ENCODE peak calls at places on chromosomes 2 and 18, in five cellular contexts. E is HFF-Myc, C is H9, O is HL-60, V is cardiac muscle cell. S is an unnamed sample.

GRCh38 chr18:59959079-59959478 is 59.3 kb downstream of the PMAIP1 start:
- DNase-seq in E (no peak), C (no peak), O (no peak), V (no peak), S (no peak)

GRCh38 chr2:178484245-178485041 is 4.2 kb downstream of the PLEKHA3 start:
- DNase-seq in E (no peak), C (no peak), O (no peak), V (peak; percentile 27), S (no peak)

GRCh38 chr2:15733867-15734765 is 142.4 kb downstream of the DDX1 start:
- DNase-seq in E (no peak), C (no peak), O (no peak), V (peak; percentile 61), S (no peak)

GRCh38 chr2:135662088-135662487 is 79.6 kb upstream of the UBXN4 start:
- DNase-seq in E (no peak), C (no peak), O (no peak), V (peak; percentile 33), S (no peak)

GRCh38 chr2:203532957-203533695 is 2.0 kb downstream of the RAPH1 start:
- DNase-seq in E (no peak), C (no peak), O (no peak), V (peak; percentile 71), S (no peak)

GRCh38 chr2:239689985-239690384 is 289.2 kb upstream of the HDAC4 start:
- DNase-seq in E (no peak), C (no peak), O (no peak), V (no peak), S (no peak)

GRCh38 chr2:37232131-37232933 is 874 bp downstream of the NDUFAF7 start:
- DNase-seq in E (no peak), C (no peak), O (peak; percentile 7), V (peak; percentile 15), S (no peak)

GRCh38 chr18:11850821-11851155 is 425 bp upstream of the CHMP1B start:
- DNase-seq in E (no peak), C (no peak), O (no peak), V (peak; percentile 83), S (no peak)

GRCh38 chr2:196718796-196719564 is 79.5 kb downstream of the CCDC150 start:
- DNase-seq in E (peak; percentile 48), C (peak; percentile 53), O (peak; percentile 50), V (peak; percentile 69), S (no peak)

GRCh38 chr18:77108001-77108692 is 24.4 kb downstream of the MBP start:
- DNase-seq in E (no peak), C (no peak), O (peak; percentile 45), V (peak; percentile 90), S (no peak)

GRCh38 chr18:3223356-3223755 is 3.6 kb upstream of the MYOM1 start:
- DNase-seq in E (no peak), C (no peak), O (no peak), V (no peak), S (no peak)

DNA sequence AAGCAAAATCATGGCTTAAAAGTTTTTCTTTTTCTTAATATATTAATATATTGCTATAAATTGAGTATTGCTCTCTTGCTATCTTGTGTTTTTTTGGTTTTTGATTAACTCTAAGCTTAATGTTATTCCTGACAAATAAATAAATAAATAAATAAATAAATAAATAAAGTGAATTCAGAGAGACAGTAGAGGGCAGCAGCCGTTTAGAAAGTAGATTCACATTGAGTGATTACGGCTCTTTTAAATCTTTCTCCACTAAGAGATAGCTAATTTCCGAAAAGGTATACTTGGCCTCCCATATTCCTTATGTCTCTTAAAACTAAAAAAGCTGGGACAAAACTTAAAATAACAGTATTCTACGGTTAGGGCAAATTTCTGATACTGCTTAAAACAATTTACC is 34.3 kb downstream of the MSH2 start:
- DNase-seq in E (peak; percentile 14), C (no peak), O (no peak), V (peak; percentile 65), S (peak; percentile 24)
- TF ChIP-seq CTCF in E (no peak), C (peak; percentile 52), O (no peak), V (peak; percentile 36), S (no peak)

GRCh38 chr2:21367421-21367820 is 243.7 kb downstream of the TDRD15 start:
- DNase-seq in E (no peak), C (peak; percentile 39), O (no peak), V (no peak), S (no peak)

GRCh38 chr2:21371499-21372003 is 247.8 kb downstream of the TDRD15 start:
- DNase-seq in E (no peak), C (no peak), O (no peak), V (no peak), S (no peak)

GRCh38 chr2:21369787-21370186 is 246.0 kb downstream of the TDRD15 start:
- DNase-seq in E (no peak), C (no peak), O (no peak), V (no peak), S (no peak)

DNA sequence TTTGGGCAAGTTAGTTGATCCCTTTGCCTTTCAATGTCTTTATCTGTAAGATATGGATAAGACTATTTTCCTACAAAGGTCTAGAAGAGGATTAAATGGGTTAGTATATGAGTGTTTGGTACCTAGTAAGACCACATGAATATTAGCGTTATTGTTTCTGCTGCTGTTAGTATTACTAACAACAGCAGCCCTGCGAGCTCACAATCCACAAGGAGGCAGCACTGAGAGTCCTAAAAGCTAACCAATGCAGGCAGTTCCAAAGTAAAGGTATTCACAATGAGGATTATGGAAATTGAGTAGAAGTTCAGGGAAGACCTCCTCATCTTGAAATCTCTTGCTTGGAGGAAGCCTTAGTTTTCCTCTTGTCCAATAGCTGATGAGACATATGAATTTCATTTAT is 248.9 kb downstream of the TDRD15 start:
- DNase-seq in E (no peak), C (peak; percentile 53), O (peak; percentile 3), V (no peak), S (no peak)
- TF ChIP-seq CTCF in E (peak; percentile 6), C (peak; percentile 81), O (peak; percentile 47), V (no peak), S (peak; percentile 26)

GRCh38 chr18:43420950-43421349 is 143.7 kb upstream of the SYT4 start:
- DNase-seq in E (no peak), C (peak; percentile 28), O (no peak), V (no peak), S (no peak)
- TF ChIP-seq CTCF in E (no peak), C (peak; percentile 81), O (peak; percentile 3), V (no peak), S (no peak)

DNA sequence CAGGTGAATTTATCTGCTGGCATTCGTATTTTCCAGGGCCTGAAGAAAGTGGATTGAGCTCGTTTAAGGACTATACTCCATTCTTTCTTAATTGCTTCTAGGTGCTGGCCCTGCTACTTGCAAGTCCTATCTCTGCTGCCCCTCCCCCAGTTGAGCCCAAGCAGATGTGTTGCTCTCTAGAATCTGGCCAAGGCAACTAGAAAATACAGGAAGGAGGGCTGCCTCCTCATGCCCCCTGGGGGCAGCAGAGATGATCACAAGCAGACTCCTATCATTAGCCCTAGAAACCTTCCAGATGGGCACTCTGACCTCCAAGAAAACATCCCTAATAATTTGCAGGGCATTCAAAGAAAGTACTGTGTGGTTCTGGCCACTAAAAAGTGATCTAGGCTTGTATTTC is 72.5 kb upstream of the CYP26B1 start:
- DNase-seq in E (no peak), C (peak; percentile 86), O (no peak), V (peak; percentile 41), S (no peak)
- TF ChIP-seq CTCF in E (peak; percentile 51), C (peak; percentile 68), O (no peak), V (peak; percentile 22), S (no peak)

DNA sequence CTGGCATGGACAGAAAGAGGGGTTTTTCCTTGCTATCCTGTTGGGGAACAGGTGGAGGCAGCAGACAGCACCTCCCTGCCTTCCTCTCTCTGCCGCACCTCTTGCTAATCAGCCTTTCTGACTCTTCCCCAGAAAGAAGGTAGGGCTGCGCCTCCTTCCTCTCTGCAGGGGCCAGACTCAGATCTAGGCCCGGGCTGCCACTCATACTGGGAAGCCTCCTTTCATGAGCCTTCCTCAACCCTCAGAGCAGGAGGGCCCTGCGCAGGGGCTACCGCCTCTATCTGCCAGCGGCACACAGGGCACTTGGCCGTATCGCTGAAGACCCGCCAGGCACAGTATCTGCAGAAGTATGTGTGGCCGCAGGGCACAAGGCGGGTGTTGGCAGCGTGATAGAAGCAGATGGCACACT is 7.1 kb downstream of the NEURL3 start:
- DNase-seq in E (no peak), C (peak; percentile 72), O (no peak), V (no peak), S (no peak)
- TF ChIP-seq CTCF in E (no peak), C (peak; percentile 46), O (no peak), V (no peak), S (no peak)

GRCh38 chr2:42087857-42088195 is 40.0 kb downstream of the PKDCC start:
- DNase-seq in E (no peak), C (no peak), O (no peak), V (no peak), S (no peak)

GRCh38 chr2:42090216-42090615 is 42.4 kb downstream of the PKDCC start:
- DNase-seq in E (no peak), C (no peak), O (no peak), V (no peak), S (no peak)

GRCh38 chr2:42087137-42087856 is 39.5 kb downstream of the PKDCC start:
- DNase-seq in E (no peak), C (no peak), O (no peak), V (no peak), S (no peak)

GRCh38 chr2:42091671-42092070 is 43.9 kb downstream of the PKDCC start:
- DNase-seq in E (no peak), C (no peak), O (no peak), V (no peak), S (no peak)

GRCh38 chr2:42089340-42089925 is 41.6 kb downstream of the PKDCC start:
- DNase-seq in E (no peak), C (peak; percentile 83), O (peak; percentile 50), V (peak; percentile 59), S (peak; percentile 81)
- TF ChIP-seq CTCF in E (peak; percentile 58), C (peak; percentile 88), O (peak; percentile 54), V (peak; percentile 57), S (peak; percentile 89)

DNA sequence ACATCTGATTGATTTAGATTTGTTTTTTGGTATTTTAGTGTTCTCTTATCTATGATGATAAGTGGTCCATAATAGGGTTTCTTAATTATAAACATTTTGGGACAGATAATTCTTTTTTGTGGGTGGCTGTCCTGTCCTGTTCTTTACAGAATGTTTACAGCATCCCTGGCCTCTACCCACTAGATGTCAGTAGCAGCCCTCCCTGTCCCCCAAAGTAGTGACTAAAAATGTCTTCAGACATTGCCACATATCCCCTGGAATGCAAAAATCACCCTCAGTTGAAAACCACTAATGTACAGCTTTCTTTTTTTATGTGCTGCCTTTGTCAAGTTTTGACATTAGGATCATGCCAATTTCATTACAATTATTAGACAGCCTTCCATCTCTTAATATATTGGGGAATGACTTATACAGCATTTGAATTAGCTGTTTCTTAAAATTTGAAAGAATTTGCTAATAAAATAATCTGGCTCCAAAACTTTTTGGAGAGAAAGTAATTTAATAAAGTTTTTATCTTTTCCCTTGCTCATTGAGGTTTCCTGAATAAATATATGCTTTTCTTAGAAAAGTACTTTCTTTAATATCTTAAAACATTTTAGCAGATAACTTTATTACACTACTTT is 19.5 kb downstream of the WIPF1 start:
- DNase-seq in E (no peak), C (no peak), O (peak; percentile 71), V (peak; percentile 82), S (no peak)
- TF ChIP-seq CTCF in E (peak; percentile 73), C (peak; percentile 69), O (peak; percentile 34), V (peak; percentile 81), S (peak; percentile 48)